ENCODE peak calls at places on chromosome 11, in eight cellular contexts. M is retina; S is lung microvascular endothelial cell; X is neural crest cell; R is astrocyte of the cerebellum; N is AG04450; A is effector memory CD4-positive, alpha-beta T cell; O is H54. I is an unnamed sample.

GRCh38 chr11:75721852-75722668 is 4.4 kb downstream of the MOGAT2 start:
- DNase-seq in A (no peak), R (no peak), M (no peak), O (no peak), N (no peak), S (peak), X (no peak), I (no peak)

GRCh38 chr11:126438272-126438671 is 82.8 kb downstream of the ST3GAL4 start:
- DNase-seq in O (no peak), X (no peak), S (no peak), A (no peak), M (no peak), N (no peak), R (no peak), I (no peak)

GRCh38 chr11:94557391-94557790 is 9.8 kb upstream of the PIWIL4 start:
- DNase-seq in X (no peak), M (no peak), O (no peak), N (no peak), S (no peak), R (no peak), A (no peak), I (peak)

GRCh38 chr11:2550606-2550970 is 105.8 kb downstream of the KCNQ1 start:
- DNase-seq in A (no peak), N (no peak), X (no peak), M (no peak), S (no peak), R (no peak), O (no peak), I (no peak)

GRCh38 chr11:114296190-114296978 is at the start of gene NNMT:
- DNase-seq in X (no peak), S (peak), R (peak), O (no peak), M (no peak), N (peak), A (no peak), I (peak)

GRCh38 chr11:123510579-123510905 is 80.5 kb downstream of the GRAMD1B start:
- DNase-seq in A (no peak), N (no peak), O (no peak), M (peak), S (no peak), R (no peak), X (no peak), I (no peak)

GRCh38 chr11:24617856-24618255 is 121.0 kb downstream of the LUZP2 start:
- DNase-seq in R (no peak), N (no peak), S (no peak), O (no peak), M (no peak), A (no peak), X (no peak), I (no peak)

GRCh38 chr11:119377112-119377901 is 4.2 kb downstream of the USP2 start:
- DNase-seq in N (no peak), R (no peak), O (no peak), A (no peak), S (peak), M (no peak), X (no peak), I (no peak)

GRCh38 chr11:76257040-76257730 is 50.9 kb upstream of the WNT11 start:
- DNase-seq in R (no peak), X (no peak), M (no peak), A (no peak), O (no peak), N (no peak), S (no peak), I (no peak)

GRCh38 chr11:7592706-7593105 is 78.9 kb downstream of the PPFIBP2 start:
- DNase-seq in S (no peak), R (no peak), N (no peak), M (no peak), X (no peak), A (no peak), O (no peak), I (no peak)

GRCh38 chr11:35235944-35236666 is 97.1 kb downstream of the CD44 start:
- DNase-seq in N (no peak), X (no peak), R (peak), O (no peak), M (no peak), A (peak), S (no peak), I (peak)

GRCh38 chr11:68036141-68036716 is 2.6 kb upstream of the TCIRG1 start:
- DNase-seq in S (no peak), X (no peak), O (no peak), A (no peak), R (no peak), N (no peak), M (no peak), I (no peak)

GRCh38 chr11:2194877-2195755 is 23.5 kb upstream of the TH start:
- DNase-seq in S (peak), M (peak), N (no peak), R (no peak), A (no peak), O (peak), X (peak), I (no peak)

GRCh38 chr11:12029738-12030363 is 21.4 kb upstream of the DKK3 start:
- DNase-seq in M (no peak), X (no peak), N (no peak), R (no peak), S (peak), A (no peak), O (no peak), I (peak)

GRCh38 chr11:96293109-96293508 is 49.9 kb downstream of the MAML2 start:
- DNase-seq in M (no peak), A (no peak), R (no peak), O (no peak), X (no peak), S (no peak), N (no peak), I (no peak)

GRCh38 chr11:20671856-20672546 is 2.6 kb downstream of the NELL1 start:
- DNase-seq in R (no peak), O (no peak), N (no peak), S (no peak), M (peak), X (no peak), A (no peak), I (peak)

GRCh38 chr11:83007909-83008580 is 63.7 kb downstream of the RAB30 start:
- DNase-seq in X (peak), N (no peak), R (no peak), M (peak), A (no peak), O (no peak), S (peak), I (peak)

GRCh38 chr11:119525180-119525854 is 102.3 kb upstream of the THY1 start:
- DNase-seq in R (no peak), N (no peak), O (no peak), A (no peak), S (no peak), M (no peak), X (no peak), I (no peak)

GRCh38 chr11:9738126-9738525 is 74.2 kb downstream of the SWAP70 start:
- DNase-seq in O (no peak), X (no peak), R (no peak), A (no peak), M (no peak), N (no peak), S (no peak), I (no peak)

GRCh38 chr11:100512475-100512874 is 174.6 kb upstream of the ARHGAP42 start:
- DNase-seq in A (no peak), N (no peak), X (no peak), O (no peak), M (no peak), S (peak), R (no peak), I (peak)

GRCh38 chr11:78698612-78699011 is 123.9 kb upstream of the NARS2 start:
- DNase-seq in R (peak), A (no peak), S (no peak), X (no peak), O (peak), M (no peak), N (peak), I (peak)

GRCh38 chr11:87878373-87878779 is 296.9 kb downstream of the RAB38 start:
- DNase-seq in O (no peak), R (peak), S (peak), N (peak), M (no peak), X (peak), A (no peak), I (peak)

GRCh38 chr11:123653405-123653996 is 923 bp downstream of the SCN3B start:
- DNase-seq in A (no peak), M (no peak), X (peak), N (no peak), S (peak), R (no peak), O (no peak), I (no peak)

GRCh38 chr11:34302046-34302921 is 55.5 kb downstream of the ABTB2 start:
- DNase-seq in X (no peak), N (peak), O (peak), M (no peak), S (no peak), A (no peak), R (peak), I (peak)

GRCh38 chr11:109486129-109486528 is 64.1 kb downstream of the C11orf87 start:
- DNase-seq in M (no peak), S (no peak), A (no peak), O (no peak), R (no peak), X (no peak), N (no peak), I (no peak)

GRCh38 chr11:27204527-27204926 is 158.5 kb downstream of the CCDC34 start:
- DNase-seq in A (no peak), M (no peak), X (no peak), O (no peak), N (no peak), S (peak), R (no peak), I (peak)

GRCh38 chr11:120304526-120304925 is 20.6 kb upstream of the TLCD5 start:
- DNase-seq in S (no peak), N (no peak), X (no peak), R (no peak), O (peak), M (no peak), A (no peak), I (peak)

GRCh38 chr11:73200256-73200655 is 17.8 kb upstream of the P2RY2 start:
- DNase-seq in X (no peak), A (no peak), O (no peak), R (no peak), N (no peak), S (no peak), M (no peak), I (no peak)

GRCh38 chr11:63490551-63491239 is at the start of gene PLAAT5:
- DNase-seq in R (no peak), A (no peak), X (peak), N (no peak), M (peak), S (no peak), O (no peak), I (no peak)

GRCh38 chr11:7278314-7278917 is 26.7 kb downstream of the SYT9 start:
- DNase-seq in N (no peak), M (peak), A (no peak), R (peak), O (peak), X (peak), S (peak), I (peak)

GRCh38 chr11:33835143-33835878 is 56.6 kb downstream of the LMO2 start:
- DNase-seq in O (peak), M (no peak), A (no peak), N (peak), S (peak), R (peak), X (no peak), I (peak)

GRCh38 chr11:36292311-36292722 is 3.1 kb upstream of the COMMD9 start:
- DNase-seq in O (peak), R (no peak), S (peak), X (no peak), A (no peak), M (peak), N (no peak), I (peak)

GRCh38 chr11:2249191-2249916 is 21.0 kb downstream of the ASCL2 start:
- DNase-seq in M (no peak), A (no peak), R (no peak), X (no peak), O (no peak), N (no peak), S (no peak), I (no peak)

GRCh38 chr11:130163346-130164220 is 4.0 kb downstream of the ST14 start:
- DNase-seq in S (no peak), A (no peak), O (no peak), X (no peak), R (no peak), M (no peak), N (no peak), I (no peak)

I was measured in kidney glomerular epithelial cell.